ENCODE peak calls at places on chromosomes 2 and 18, in ten cellular contexts. Z is Peyer's patch; P is AML-193; M is activated naive CD4-positive, alpha-beta T cell treated with Interleukin-2 at 50 U/mL for 16 hours; O is GOT3; G is left cardiac atrium; A is AG08396; L is left lung; K is HT-29; F is stimulated activated CD4-positive, alpha-beta T cell treated with anti-CD3 and anti-CD28 coated beads, Interleukin-2, amount 100 ng/mL, for 24 hours. S is an unnamed sample.

GRCh38 chr18:56286775-56287174 is 351.6 kb downstream of the TXNL1 start:
- DNase-seq in Z (no peak), P (no peak), M (no peak), O (no peak), G (no peak), A (peak), L (no peak), K (no peak), F (no peak), S (no peak)

GRCh38 chr2:25158096-25158852 is 10.1 kb downstream of the POMC start:
- DNase-seq in Z (no peak), P (no peak), M (no peak), O (no peak), G (no peak), A (no peak), L (no peak), K (no peak), F (no peak), S (no peak)

GRCh38 chr18:75070235-75070624 is 138.7 kb downstream of the PTGR3 start:
- DNase-seq in Z (no peak), P (no peak), M (no peak), O (no peak), G (no peak), A (no peak), L (no peak), K (no peak), F (no peak), S (no peak)

GRCh38 chr2:17790539-17790938 is 25.7 kb upstream of the MSGN1 start:
- DNase-seq in Z (no peak), P (no peak), M (no peak), O (no peak), G (no peak), A (no peak), L (no peak), K (no peak), F (no peak), S (no peak)

GRCh38 chr2:134574610-134575332 is 144.0 kb downstream of the TMEM163 start:
- DNase-seq in Z (no peak), P (no peak), M (no peak), O (no peak), G (no peak), A (no peak), L (no peak), K (no peak), F (no peak), S (no peak)

GRCh38 chr18:49038423-49038822 is 87.7 kb upstream of the SMAD7 start:
- DNase-seq in Z (no peak), P (no peak), M (no peak), O (no peak), G (no peak), A (no peak), L (no peak), K (no peak), F (no peak), S (no peak)

GRCh38 chr2:102915128-102915527 is 153.3 kb downstream of the TMEM182 start:
- DNase-seq in Z (no peak), P (no peak), M (no peak), O (no peak), G (no peak), A (no peak), L (no peak), K (no peak), F (no peak), S (no peak)

GRCh38 chr18:35460719-35461118 is 37.0 kb downstream of the INO80C start:
- DNase-seq in Z (no peak), P (no peak), M (no peak), O (no peak), G (no peak), A (no peak), L (no peak), K (no peak), F (no peak), S (no peak)

GRCh38 chr18:3360211-3360610 is 89.8 kb upstream of the TGIF1 start:
- DNase-seq in Z (no peak), P (no peak), M (no peak), O (no peak), G (no peak), A (no peak), L (no peak), K (no peak), F (no peak), S (no peak)

GRCh38 chr2:230738391-230738811 is 25.8 kb downstream of the CAB39 start:
- DNase-seq in Z (no peak), P (peak), M (no peak), O (no peak), G (no peak), A (no peak), L (no peak), K (peak), F (no peak), S (no peak)

S was measured in mucosa of descending colon.